ENCODE peak calls at places on chromosomes 4 and X, in five cellular contexts. One of them, this sample, is unnamed.

GRCh38 chr4:141759796-141760425 is 123.5 kb downstream of the IL15 start:
- DNase-seq in suprapubic skin: no peak
- DNase-seq in A549: no peak
- DNase-seq in H1: no peak
- DNase-seq in SK-N-SH: no peak
- DNase-seq in this sample: no peak

GRCh38 chr4:78569291-78569821 is 17.8 kb downstream of the ANXA3 start:
- DNase-seq in suprapubic skin: no peak
- DNase-seq in A549: peak
- DNase-seq in H1: no peak
- DNase-seq in SK-N-SH: no peak
- DNase-seq in this sample: no peak

GRCh38 chr4:15653864-15654391 is 1.2 kb downstream of the FBXL5 start:
- DNase-seq in suprapubic skin: no peak
- DNase-seq in A549: no peak
- DNase-seq in H1: no peak
- DNase-seq in SK-N-SH: peak
- DNase-seq in this sample: no peak

GRCh38 chr4:112552668-112553067 is 36.7 kb upstream of the NEUROG2 start:
- DNase-seq in suprapubic skin: no peak
- DNase-seq in A549: no peak
- DNase-seq in H1: no peak
- DNase-seq in SK-N-SH: no peak
- DNase-seq in this sample: no peak

GRCh38 chrX:143027262-143027661 is 1.5 kb downstream of the SPANXN4 start:
- DNase-seq in suprapubic skin: no peak
- DNase-seq in A549: no peak
- DNase-seq in H1: no peak
- DNase-seq in SK-N-SH: no peak
- DNase-seq in this sample: no peak

GRCh38 chrX:103464071-103464773 is 55.1 kb downstream of the RAB40A start:
- DNase-seq in suprapubic skin: no peak
- DNase-seq in A549: peak
- DNase-seq in H1: no peak
- DNase-seq in SK-N-SH: peak
- DNase-seq in this sample: no peak

GRCh38 chr4:153216546-153216945 is 12.3 kb downstream of the TRIM2 start:
- DNase-seq in suprapubic skin: no peak
- DNase-seq in A549: no peak
- DNase-seq in H1: no peak
- DNase-seq in SK-N-SH: no peak
- DNase-seq in this sample: no peak

GRCh38 chr4:115108850-115109249 is 4.6 kb downstream of the NDST4 start:
- DNase-seq in suprapubic skin: no peak
- DNase-seq in A549: no peak
- DNase-seq in H1: no peak
- DNase-seq in SK-N-SH: no peak
- DNase-seq in this sample: no peak

GRCh38 chr4:69875576-69875975 is 15.6 kb upstream of the SULT1E1 start:
- DNase-seq in suprapubic skin: no peak
- DNase-seq in A549: no peak
- DNase-seq in H1: no peak
- DNase-seq in SK-N-SH: no peak
- DNase-seq in this sample: no peak

DNA sequence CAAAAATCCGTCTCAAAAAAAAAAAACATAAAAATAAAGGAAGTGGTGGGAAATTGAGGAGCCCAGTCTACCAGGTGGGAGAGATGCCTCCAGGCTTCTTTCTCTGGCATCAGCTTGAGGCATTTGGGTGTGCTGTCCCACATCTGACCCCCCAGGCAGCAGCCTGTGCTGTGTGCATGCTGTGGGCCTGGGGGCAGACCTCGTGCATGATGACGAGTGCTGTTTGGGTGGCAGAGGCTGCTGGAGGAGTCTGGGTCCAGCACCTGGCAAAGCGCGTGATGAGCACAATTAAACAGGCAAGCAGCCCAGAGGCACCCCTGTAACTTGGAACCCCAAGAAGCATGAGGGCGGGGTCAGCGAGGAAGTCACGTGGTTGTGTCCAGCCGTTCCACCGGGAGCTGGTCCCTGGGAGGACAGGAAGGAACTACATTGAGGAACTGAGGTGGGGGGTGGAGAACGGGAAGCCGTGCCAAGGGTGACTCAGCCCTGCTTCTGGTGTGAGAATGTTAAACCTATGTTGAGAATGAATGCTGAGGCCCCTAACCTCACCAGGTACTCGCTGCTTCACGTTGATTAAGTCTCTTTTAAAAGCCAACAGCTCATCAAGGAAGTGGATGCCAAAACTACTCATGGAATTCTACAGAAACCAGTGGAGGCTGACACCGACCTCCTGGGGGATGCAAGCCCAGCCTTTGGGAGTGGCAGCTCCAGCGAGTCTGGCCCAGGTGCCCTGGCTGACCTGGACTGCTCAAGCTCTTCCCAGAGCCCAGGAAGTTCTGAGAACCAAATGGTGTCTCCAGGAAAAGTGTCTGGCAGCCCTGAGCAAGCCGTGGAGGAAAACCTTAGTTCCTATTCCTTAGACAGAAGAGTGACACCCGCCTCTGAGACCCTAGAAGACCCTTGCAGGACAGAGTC is 6.1 kb downstream of the TACC3 start:
- DNase-seq in suprapubic skin: no peak
- DNase-seq in A549: peak
- DNase-seq in H1: no peak
- DNase-seq in SK-N-SH: peak
- DNase-seq in this sample: no peak
- TF ChIP-seq EP300 in suprapubic skin: no peak
- TF ChIP-seq EP300 in A549: no peak
- TF ChIP-seq EP300 in H1: no peak
- TF ChIP-seq EP300 in SK-N-SH: no peak
- TF ChIP-seq EP300 in this sample: no peak

GRCh38 chr4:25442863-25443307 is 65.8 kb downstream of the ANAPC4 start:
- DNase-seq in suprapubic skin: peak
- DNase-seq in A549: no peak
- DNase-seq in H1: no peak
- DNase-seq in SK-N-SH: no peak
- DNase-seq in this sample: no peak
- TF ChIP-seq EP300 in suprapubic skin: no peak
- TF ChIP-seq EP300 in A549: no peak
- TF ChIP-seq EP300 in H1: no peak
- TF ChIP-seq EP300 in SK-N-SH: no peak
- TF ChIP-seq EP300 in this sample: no peak

GRCh38 chr4:86940176-86940575 is 5.4 kb downstream of the AFF1 start:
- DNase-seq in suprapubic skin: no peak
- DNase-seq in A549: no peak
- DNase-seq in H1: no peak
- DNase-seq in SK-N-SH: no peak
- DNase-seq in this sample: no peak

GRCh38 chr4:86939737-86940141 is 4.9 kb downstream of the AFF1 start:
- DNase-seq in suprapubic skin: no peak
- DNase-seq in A549: no peak
- DNase-seq in H1: no peak
- DNase-seq in SK-N-SH: no peak
- DNase-seq in this sample: no peak

GRCh38 chr4:86940920-86941460 is 6.2 kb downstream of the AFF1 start:
- DNase-seq in suprapubic skin: no peak
- DNase-seq in A549: no peak
- DNase-seq in H1: no peak
- DNase-seq in SK-N-SH: no peak
- DNase-seq in this sample: no peak

GRCh38 chr4:86944964-86945781 is 10.4 kb downstream of the AFF1 start:
- DNase-seq in suprapubic skin: no peak
- DNase-seq in A549: no peak
- DNase-seq in H1: no peak
- DNase-seq in SK-N-SH: no peak
- DNase-seq in this sample: no peak

DNA sequence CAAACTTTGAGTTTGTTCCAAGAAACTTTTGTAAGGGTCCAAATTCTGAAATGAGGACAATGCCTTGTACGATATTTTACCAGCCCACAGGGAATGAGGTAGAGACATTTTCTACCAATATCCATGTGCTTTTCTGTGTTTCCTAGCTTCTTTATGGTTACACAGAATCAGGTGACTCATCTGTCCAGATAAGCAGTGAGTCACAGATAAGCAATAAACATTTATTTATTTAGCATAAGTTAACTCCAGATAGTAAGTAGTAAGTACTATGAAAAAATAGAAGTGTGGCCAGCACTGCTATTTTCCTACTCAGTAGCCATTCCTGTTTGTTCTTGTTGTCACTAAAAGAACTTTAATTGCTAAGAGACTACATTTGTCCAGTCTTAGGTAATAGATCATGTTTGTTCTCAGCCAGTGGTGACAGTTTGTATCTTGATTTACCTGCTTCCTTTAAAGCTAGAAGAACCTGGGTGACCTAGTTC is 7.4 kb downstream of the AFF1 start:
- DNase-seq in suprapubic skin: no peak
- DNase-seq in A549: peak
- DNase-seq in H1: no peak
- DNase-seq in SK-N-SH: no peak
- DNase-seq in this sample: no peak
- TF ChIP-seq EP300 in suprapubic skin: no peak
- TF ChIP-seq EP300 in A549: no peak
- TF ChIP-seq EP300 in H1: no peak
- TF ChIP-seq EP300 in SK-N-SH: no peak
- TF ChIP-seq EP300 in this sample: no peak

DNA sequence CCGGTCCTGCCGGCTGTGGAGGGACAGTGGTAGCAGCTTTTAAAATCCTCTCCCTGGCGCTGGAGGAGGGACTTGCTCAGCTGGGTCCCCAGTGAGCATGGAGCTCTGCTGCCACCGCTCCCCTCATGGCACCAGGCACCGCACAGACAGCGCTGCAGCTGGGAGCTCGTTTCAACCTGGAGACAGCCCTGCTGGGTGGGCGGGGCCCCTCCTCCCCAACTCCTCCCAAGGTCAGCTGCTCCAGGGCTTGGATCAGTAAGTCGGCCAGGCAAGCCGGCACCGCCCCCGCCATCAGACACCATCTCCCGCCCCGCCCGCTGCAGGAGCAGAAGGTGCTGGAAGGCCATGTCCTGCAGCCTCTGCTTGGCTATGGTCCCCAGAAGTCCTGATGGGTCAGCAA is 16.4 kb downstream of the ZFYVE28 start:
- DNase-seq in suprapubic skin: no peak
- DNase-seq in A549: no peak
- DNase-seq in H1: peak
- DNase-seq in SK-N-SH: peak
- DNase-seq in this sample: peak
- TF ChIP-seq EP300 in suprapubic skin: no peak
- TF ChIP-seq EP300 in A549: no peak
- TF ChIP-seq EP300 in H1: no peak
- TF ChIP-seq EP300 in SK-N-SH: no peak
- TF ChIP-seq EP300 in this sample: no peak

DNA sequence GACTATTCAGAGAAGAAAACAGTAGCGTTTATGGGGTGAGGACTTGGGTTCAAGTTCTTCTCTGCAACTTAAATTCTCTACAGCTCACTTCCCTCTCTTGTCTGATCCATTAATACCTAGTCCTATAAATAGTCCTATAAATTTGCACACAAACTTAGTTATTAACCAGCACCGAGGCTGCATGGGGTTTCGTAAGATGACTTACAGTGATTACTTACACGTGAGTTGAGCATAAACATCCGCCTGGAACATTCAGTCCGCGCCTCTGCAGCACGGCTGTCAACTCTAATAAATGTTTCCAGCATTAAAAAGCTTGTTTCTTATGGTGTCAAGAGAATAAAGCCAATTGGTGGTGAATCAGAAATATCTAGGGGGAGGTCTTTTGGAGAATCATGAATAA is 103.0 kb upstream of the ENPP6 start:
- DNase-seq in suprapubic skin: no peak
- DNase-seq in A549: no peak
- DNase-seq in H1: no peak
- DNase-seq in SK-N-SH: no peak
- DNase-seq in this sample: peak
- TF ChIP-seq EP300 in suprapubic skin: no peak
- TF ChIP-seq EP300 in A549: no peak
- TF ChIP-seq EP300 in H1: no peak
- TF ChIP-seq EP300 in SK-N-SH: no peak
- TF ChIP-seq EP300 in this sample: peak